ENCODE peak calls at places on chromosomes 13 and 19, in six cellular contexts. E is endothelial cell of umbilical vein, O is transverse colon, W is H1, K is suprapubic skin, A is spleen. F is an unnamed sample.

GRCh38 chr13:49516467-49516866 is 20.7 kb downstream of the PHF11 start:
- DNase-seq in E (no peak), A (no peak), W (no peak), O (no peak), K (no peak), F (no peak)

GRCh38 chr13:39676315-39676876 is 20.9 kb downstream of the COG6 start:
- DNase-seq in K (no peak), E (peak; percentile 55), W (no peak), A (no peak), O (no peak), F (peak; percentile 28)

GRCh38 chr19:18972301-18972831 is 31.3 kb upstream of the HOMER3 start:
- DNase-seq in K (no peak), O (no peak), E (peak; percentile 79), W (no peak), A (no peak), F (no peak)

GRCh38 chr13:102255409-102255808 is 146.4 kb downstream of the FGF14 start:
- DNase-seq in K (no peak), W (no peak), A (no peak), O (no peak), E (no peak), F (no peak)

GRCh38 chr19:45408830-45409593 is 2.6 kb downstream of the POLR1G start:
- DNase-seq in K (no peak), O (no peak), W (no peak), A (no peak), E (no peak), F (no peak)

GRCh38 chr19:33795370-33796163 is 1.1 kb upstream of the KCTD15 start:
- DNase-seq in E (peak; percentile 88), O (peak; percentile 82), K (no peak), W (no peak), A (peak; percentile 88), F (peak; percentile 77)

GRCh38 chr13:40598599-40598998 is 67.8 kb downstream of the FOXO1 start:
- DNase-seq in A (no peak), E (no peak), W (no peak), K (no peak), O (no peak), F (peak; percentile 39)

GRCh38 chr13:25872871-25873607 is 178.8 kb downstream of the SHISA2 start:
- DNase-seq in O (no peak), E (no peak), W (no peak), A (no peak), K (no peak), F (no peak)

GRCh38 chr13:27978301-27978968 is 9.3 kb upstream of the CDX2 start:
- DNase-seq in A (no peak), O (peak; percentile 82), W (no peak), K (no peak), E (no peak), F (no peak)

GRCh38 chr19:18089726-18090125 is 3.0 kb upstream of the IL12RB1 start:
- DNase-seq in W (no peak), A (peak; percentile 86), K (no peak), E (no peak), O (no peak), F (no peak)

GRCh38 chr13:27559714-27560113 is 60.6 kb downstream of the LNX2 start:
- DNase-seq in O (no peak), W (no peak), A (no peak), E (no peak), K (no peak), F (no peak)

GRCh38 chr19:5955638-5955935 is 22.4 kb downstream of the RANBP3 start:
- DNase-seq in W (no peak), K (no peak), A (no peak), E (no peak), O (no peak), F (no peak)

GRCh38 chr19:17618281-17618903 is 62.9 kb downstream of the COLGALT1 start:
- DNase-seq in O (no peak), W (no peak), A (peak; percentile 31), K (no peak), E (no peak), F (no peak)

GRCh38 chr19:44943801-44944249 is 1.8 kb downstream of the APOC4 start:
- DNase-seq in A (peak; percentile 83), O (peak; percentile 60), W (no peak), E (no peak), K (no peak), F (no peak)

GRCh38 chr13:96994030-96994848 is at the start of gene OXGR1:
- DNase-seq in E (no peak), W (no peak), A (no peak), K (no peak), O (peak; percentile 14), F (no peak)

GRCh38 chr19:14149509-14149994 is 13.2 kb upstream of the ASF1B start:
- DNase-seq in A (peak; percentile 87), O (peak; percentile 70), K (peak; percentile 86), W (no peak), E (peak; percentile 84), F (peak; percentile 83)

GRCh38 chr19:1608414-1609391 is 3.4 kb upstream of the UQCR11 start:
- DNase-seq in A (peak; percentile 83), W (no peak), O (no peak), E (no peak), K (no peak), F (no peak)

GRCh38 chr13:110589991-110590390 is 25.4 kb upstream of the NAXD start:
- DNase-seq in A (no peak), W (no peak), O (no peak), K (no peak), E (no peak), F (no peak)

GRCh38 chr13:31204592-31204991 is 4.8 kb downstream of the B3GLCT start:
- DNase-seq in E (peak; percentile 63), W (no peak), A (no peak), K (no peak), O (no peak), F (no peak)

GRCh38 chr13:111897846-111898215 is 169.1 kb upstream of the SOX1 start:
- DNase-seq in E (no peak), A (no peak), O (no peak), K (no peak), W (no peak), F (no peak)

GRCh38 chr19:57099199-57099661 is 20.6 kb upstream of the USP29 start:
- DNase-seq in K (no peak), A (peak; percentile 86), W (no peak), O (peak; percentile 46), E (no peak), F (peak; percentile 22)

GRCh38 chr19:40433391-40434216 is 7.8 kb upstream of the SERTAD1 start:
- DNase-seq in E (peak; percentile 89), K (peak; percentile 92), A (peak; percentile 96), O (peak; percentile 92), W (no peak), F (peak; percentile 89)

GRCh38 chr19:3665681-3666544 is 34.4 kb downstream of the PIP5K1C start:
- DNase-seq in K (peak; percentile 86), O (peak; percentile 70), W (no peak), E (peak; percentile 46), A (peak; percentile 93), F (peak; percentile 46)

GRCh38 chr19:51354103-51354741 is 12.0 kb downstream of the ETFB start:
- DNase-seq in O (no peak), K (no peak), E (no peak), W (no peak), A (no peak), F (no peak)

GRCh38 chr19:29587518-29587986 is 18.5 kb upstream of the POP4 start:
- DNase-seq in W (no peak), E (no peak), A (no peak), K (no peak), O (peak; percentile 19), F (no peak)

GRCh38 chr13:35496011-35496410 is 19.5 kb upstream of the MAB21L1 start:
- DNase-seq in A (no peak), K (no peak), O (no peak), W (no peak), E (no peak), F (no peak)

GRCh38 chr19:45772130-45772880 is 3.3 kb upstream of the SIX5 start:
- DNase-seq in O (no peak), A (no peak), E (no peak), W (no peak), K (no peak), F (no peak)

GRCh38 chr13:103525530-103525929 is 459.3 kb upstream of the SLC10A2 start:
- DNase-seq in A (no peak), K (no peak), E (no peak), W (no peak), O (no peak), F (no peak)

GRCh38 chr13:98220188-98220765 is 43.2 kb upstream of the RNF113B start:
- DNase-seq in W (no peak), E (no peak), A (no peak), K (no peak), O (no peak), F (no peak)

GRCh38 chr19:28999733-29000433 is 213.1 kb downstream of the UQCRFS1 start:
- DNase-seq in W (no peak), A (no peak), K (no peak), O (no peak), E (no peak), F (no peak)

GRCh38 chr13:114096031-114096485 is 36.4 kb downstream of the RASA3 start:
- DNase-seq in O (no peak), K (peak; percentile 49), W (no peak), A (peak; percentile 60), E (no peak), F (no peak)
- TF ChIP-seq POLR2AphosphoS5 in O (no peak), K (no peak), W (no peak), A (no peak), E (no peak), F (no peak)

GRCh38 chr13:20904908-20905307 is 2.4 kb upstream of the XPO4 start:
- DNase-seq in E (no peak), O (no peak), A (no peak), K (no peak), W (no peak), F (no peak)
- TF ChIP-seq POLR2A in E (no peak), O (no peak), A (no peak), K (no peak), W (no peak), F (no peak)

GRCh38 chr19:49430678-49431329 is 5.6 kb downstream of the GFY start:
- DNase-seq in O (no peak), W (no peak), E (no peak), K (no peak), A (no peak), F (no peak)
- TF ChIP-seq CTCF in O (no peak), W (peak; percentile 55), E (peak; percentile 17), K (no peak), A (peak; percentile 31), F (no peak)

GRCh38 chr13:66222926-66223325 is 1007.2 kb downstream of the PCDH9 start:
- DNase-seq in O (no peak), A (no peak), K (no peak), E (no peak), W (no peak), F (no peak)
- TF ChIP-seq POLR2AphosphoS5 in O (no peak), A (no peak), K (no peak), E (no peak), W (no peak), F (no peak)

GRCh38 chr19:46977548-46977947 is 42.1 kb upstream of the NPAS1 start:
- DNase-seq in W (no peak), O (no peak), E (peak; percentile 33), K (no peak), A (peak; percentile 31), F (no peak)

GRCh38 chr19:46975011-46975917 is 44.4 kb upstream of the NPAS1 start:
- DNase-seq in K (no peak), O (no peak), W (no peak), A (no peak), E (no peak), F (no peak)

GRCh38 chr19:46978470-46978869 is 41.2 kb upstream of the NPAS1 start:
- DNase-seq in E (no peak), W (no peak), A (no peak), K (no peak), O (no peak), F (no peak)

GRCh38 chr19:46975918-46976782 is 43.5 kb upstream of the NPAS1 start:
- DNase-seq in W (peak; percentile 59), O (peak; percentile 76), A (peak; percentile 84), E (peak; percentile 98), K (peak; percentile 97), F (peak; percentile 95)

GRCh38 chr19:46976845-46977320 is 42.8 kb upstream of the NPAS1 start:
- DNase-seq in O (no peak), K (peak; percentile 82), A (peak; percentile 67), E (peak; percentile 58), W (no peak), F (no peak)
- TF ChIP-seq POLR2A in O (no peak), K (no peak), A (no peak), E (no peak), W (no peak), F (no peak)

F was measured in prostate gland.